ENCODE peak calls at places on chromosomes 6 and 20, in four cellular contexts. One of them, this sample, is unnamed.

GRCh38 chr6:107813555-107814194 is 10.4 kb downstream of the SCML4 start:
- DNase-seq in GM23248: no peak
- DNase-seq in fibroblast of the aortic adventitia: no peak
- DNase-seq in HT-29: no peak
- DNase-seq in this sample: no peak

GRCh38 chr20:32114305-32114960 is 4.9 kb downstream of the TM9SF4 start:
- DNase-seq in GM23248: peak; percentile 41
- DNase-seq in fibroblast of the aortic adventitia: no peak
- DNase-seq in HT-29: no peak
- DNase-seq in this sample: no peak

GRCh38 chr20:63850689-63851547 is 10.4 kb upstream of the ABHD16B start:
- DNase-seq in GM23248: no peak
- DNase-seq in fibroblast of the aortic adventitia: no peak
- DNase-seq in HT-29: no peak
- DNase-seq in this sample: no peak

GRCh38 chr6:117481278-117481925 is 1.1 kb upstream of the DCBLD1 start:
- DNase-seq in GM23248: no peak
- DNase-seq in fibroblast of the aortic adventitia: no peak
- DNase-seq in HT-29: peak; percentile 43
- DNase-seq in this sample: no peak

GRCh38 chr20:3092611-3093379 is 8.3 kb upstream of the AVP start:
- DNase-seq in GM23248: peak; percentile 30
- DNase-seq in fibroblast of the aortic adventitia: no peak
- DNase-seq in HT-29: no peak
- DNase-seq in this sample: no peak

GRCh38 chr6:7267521-7268091 is 45.4 kb downstream of the SSR1 start:
- DNase-seq in GM23248: peak; percentile 97
- DNase-seq in fibroblast of the aortic adventitia: peak; percentile 90
- DNase-seq in HT-29: peak; percentile 52
- DNase-seq in this sample: no peak

GRCh38 chr6:167469655-167470054 is 144.8 kb downstream of the TTLL2 start:
- DNase-seq in GM23248: no peak
- DNase-seq in fibroblast of the aortic adventitia: no peak
- DNase-seq in HT-29: no peak
- DNase-seq in this sample: no peak

GRCh38 chr6:99151634-99152344 is 197.7 kb downstream of the FAXC start:
- DNase-seq in GM23248: peak; percentile 45
- DNase-seq in fibroblast of the aortic adventitia: peak; percentile 2
- DNase-seq in HT-29: peak; percentile 69
- DNase-seq in this sample: no peak

GRCh38 chr6:128242765-128243403 is 277.5 kb downstream of the PTPRK start:
- DNase-seq in GM23248: peak; percentile 56
- DNase-seq in fibroblast of the aortic adventitia: peak; percentile 75
- DNase-seq in HT-29: no peak
- DNase-seq in this sample: no peak

GRCh38 chr20:44656447-44656846 is 4.9 kb upstream of the ADA start:
- DNase-seq in GM23248: no peak
- DNase-seq in fibroblast of the aortic adventitia: no peak
- DNase-seq in HT-29: no peak
- DNase-seq in this sample: no peak

GRCh38 chr6:128515550-128516513 is 4.6 kb downstream of the PTPRK start:
- DNase-seq in GM23248: peak; percentile 63
- DNase-seq in fibroblast of the aortic adventitia: peak; percentile 72
- DNase-seq in HT-29: peak; percentile 36
- DNase-seq in this sample: no peak

GRCh38 chr6:7129784-7130569 is 22.2 kb downstream of the RREB1 start:
- DNase-seq in GM23248: peak; percentile 96
- DNase-seq in fibroblast of the aortic adventitia: peak; percentile 44
- DNase-seq in HT-29: no peak
- DNase-seq in this sample: no peak

GRCh38 chr6:109255946-109256628 is 126.2 kb downstream of the CD164 start:
- DNase-seq in GM23248: no peak
- DNase-seq in fibroblast of the aortic adventitia: no peak
- DNase-seq in HT-29: peak; percentile 65
- DNase-seq in this sample: no peak

GRCh38 chr20:10271470-10272219 is 53.0 kb downstream of the SNAP25 start:
- DNase-seq in GM23248: no peak
- DNase-seq in fibroblast of the aortic adventitia: no peak
- DNase-seq in HT-29: no peak
- DNase-seq in this sample: no peak

GRCh38 chr6:53065266-53066058 is at the start of gene FBXO9:
- DNase-seq in GM23248: peak; percentile 78
- DNase-seq in fibroblast of the aortic adventitia: no peak
- DNase-seq in HT-29: no peak
- DNase-seq in this sample: no peak

This sample was measured in chondrocyte.